ENCODE peak calls at places on chromosomes 6 and 20, in four cellular contexts. B is K562, I is HepG2, F is WTC11. V is an unnamed sample.

GRCh38 chr20:6637160-6637579 is 130.3 kb upstream of the BMP2 start:
- DNase-seq in F (no peak), B (no peak), I (no peak), V (no peak)

GRCh38 chr6:157298325-157298724 is 25.0 kb downstream of the TMEM242 start:
- DNase-seq in B (no peak), F (no peak), I (no peak), V (no peak)

GRCh38 chr20:39216195-39216594 is 254.1 kb downstream of the DHX35 start:
- DNase-seq in F (no peak), I (no peak), B (no peak), V (no peak)

GRCh38 chr6:43946641-43947363 is 176.8 kb downstream of the VEGFA start:
- DNase-seq in I (no peak), F (no peak), B (peak; percentile 68), V (no peak)

GRCh38 chr6:137303436-137303835 is 84.3 kb upstream of the IFNGR1 start:
- DNase-seq in B (no peak), I (no peak), F (no peak), V (no peak)

GRCh38 chr6:27280064-27280539 is 32.0 kb downstream of the POM121L2 start:
- DNase-seq in F (peak; percentile 67), I (peak; percentile 65), B (peak; percentile 68), V (peak; percentile 46)

GRCh38 chr6:38937839-38938613 is 110.6 kb upstream of the GLP1R start:
- DNase-seq in B (no peak), F (no peak), I (no peak), V (no peak)

GRCh38 chr6:15506066-15506465 is 156.8 kb downstream of the DTNBP1 start:
- DNase-seq in F (no peak), B (no peak), I (no peak), V (no peak)

GRCh38 chr6:158596861-158597260 is 37.0 kb downstream of the TMEM181 start:
- DNase-seq in I (no peak), B (no peak), F (no peak), V (no peak)

GRCh38 chr6:137982418-137983189 is 115.5 kb downstream of the TNFAIP3 start:
- DNase-seq in F (no peak), B (peak; percentile 29), I (no peak), V (no peak)

GRCh38 chr6:32086661-32087573 is 22.2 kb downstream of the TNXB start:
- DNase-seq in I (peak; percentile 27), F (no peak), B (no peak), V (no peak)

GRCh38 chr20:57652865-57653545 is 32.8 kb upstream of the ZBP1 start:
- DNase-seq in B (no peak), I (no peak), F (no peak), V (no peak)

DNA sequence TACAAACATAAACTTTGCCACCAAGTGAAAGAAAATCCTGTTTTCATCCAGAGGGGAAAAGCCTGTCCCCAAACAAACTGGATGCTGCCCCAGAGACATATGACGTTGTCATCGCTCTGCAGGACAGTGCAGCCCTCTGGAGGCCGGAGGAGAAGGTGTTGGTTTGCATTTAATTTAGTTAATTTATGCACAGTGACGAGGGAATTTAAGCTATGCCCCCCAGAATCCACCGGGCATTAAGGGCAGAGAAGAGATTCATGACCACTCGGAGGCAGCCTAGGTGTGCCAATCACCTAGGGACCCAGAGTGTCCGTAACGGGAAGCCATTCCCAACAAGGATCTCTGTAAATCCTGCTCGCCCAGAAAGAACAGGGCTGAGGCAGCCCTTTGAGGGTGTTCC is 45.1 kb downstream of the NINL start:
- DNase-seq in F (peak; percentile 52), B (no peak), I (no peak), V (no peak)
- TF ChIP-seq ELF4 in F (no peak), B (no peak), I (no peak), V (no peak)

DNA sequence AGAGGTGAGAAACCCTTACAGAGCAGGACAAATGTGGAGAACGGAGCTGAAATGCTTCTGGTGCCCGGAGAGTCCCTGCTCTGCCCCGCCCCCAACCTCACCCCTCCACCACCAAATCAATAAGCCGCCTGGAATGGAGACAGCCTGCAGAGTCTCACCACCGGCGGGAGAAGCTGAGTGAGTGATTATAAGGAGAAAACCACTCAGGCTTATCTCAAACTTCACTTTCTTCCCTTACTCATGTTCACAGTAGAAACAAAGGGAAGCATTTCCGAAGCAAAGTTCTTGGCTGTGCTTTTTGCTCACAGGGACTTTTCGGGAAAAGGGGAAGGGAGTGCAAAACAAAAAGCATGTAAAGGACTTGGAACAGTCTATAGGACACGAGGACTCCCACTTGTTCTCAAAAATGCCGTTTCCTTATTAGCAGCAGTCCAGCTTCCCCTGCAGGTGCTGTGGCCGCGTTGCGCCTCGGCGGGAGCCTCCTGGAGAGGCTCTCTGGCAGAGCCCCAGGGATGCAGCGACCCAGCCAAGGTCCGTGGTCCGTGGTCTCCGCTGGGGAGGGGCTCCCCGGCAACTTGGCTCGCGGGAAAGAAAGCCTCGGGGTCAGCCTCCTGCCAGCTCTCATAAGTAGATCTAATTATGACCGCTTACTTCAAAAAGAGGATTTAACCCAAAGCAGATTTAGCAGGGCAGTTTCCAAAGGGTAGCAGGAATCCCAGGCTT is 64.8 kb upstream of the TMEM30A start:
- DNase-seq in B (peak; percentile 14), I (no peak), F (peak; percentile 55), V (peak; percentile 61)
- TF ChIP-seq SP1 in B (no peak), I (no peak), F (no peak), V (no peak)

DNA sequence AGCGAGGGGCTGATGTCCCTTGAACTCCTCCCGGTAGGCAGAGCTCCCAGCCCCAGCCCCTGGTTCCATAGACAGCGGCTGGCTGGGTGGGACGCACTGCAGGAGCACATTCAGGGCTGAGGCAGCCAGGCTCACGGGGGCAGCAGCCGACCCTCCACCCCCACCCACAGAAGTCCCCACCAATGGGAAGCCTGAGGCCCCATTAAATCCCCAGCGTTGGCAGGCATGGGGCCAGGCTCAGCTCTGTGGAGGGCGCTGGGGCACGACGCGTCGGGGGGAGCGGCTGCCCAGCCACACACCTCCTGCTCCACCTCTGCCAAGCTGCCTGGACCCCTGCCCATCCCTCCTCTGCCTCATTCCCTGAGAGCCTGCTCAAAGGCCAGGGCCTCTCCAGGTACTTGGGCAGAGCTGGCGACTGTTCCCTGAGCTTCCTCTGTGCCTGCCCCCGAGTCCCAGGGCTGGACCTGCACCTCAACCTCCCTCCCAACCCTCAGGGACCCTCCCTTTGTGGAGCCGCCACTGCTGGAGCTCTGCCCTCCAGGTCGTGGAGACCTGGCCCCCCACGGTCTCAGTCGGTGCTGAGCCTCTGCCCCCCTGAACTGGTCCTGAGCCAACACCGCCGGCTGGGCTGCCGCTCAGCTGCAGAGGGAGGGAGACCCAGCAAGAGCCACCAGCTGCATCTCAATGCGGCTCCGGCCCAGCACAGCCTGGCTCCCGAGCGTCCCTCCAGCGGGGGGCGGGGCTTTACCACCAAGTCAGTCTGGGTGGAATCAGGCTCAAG is 9.1 kb downstream of the CHRNA4 start:
- DNase-seq in B (no peak), I (no peak), F (peak; percentile 79), V (no peak)
- TF ChIP-seq ELF4 in B (no peak), I (no peak), F (no peak), V (no peak)

GRCh38 chr6:170162011-170162770 is 128.7 kb downstream of the DLL1 start:
- DNase-seq in I (no peak), B (no peak), F (no peak), V (no peak)

GRCh38 chr6:170162771-170163404 is 128.0 kb downstream of the DLL1 start:
- DNase-seq in F (no peak), B (no peak), I (no peak), V (no peak)

GRCh38 chr6:170160031-170160627 is 130.7 kb downstream of the DLL1 start:
- DNase-seq in F (peak; percentile 44), B (peak; percentile 79), I (no peak), V (peak; percentile 52)

GRCh38 chr6:170159040-170159965 is 131.6 kb downstream of the DLL1 start:
- DNase-seq in F (no peak), B (no peak), I (no peak), V (no peak)

GRCh38 chr6:170160628-170161611 is 130.0 kb downstream of the DLL1 start:
- DNase-seq in B (no peak), I (no peak), F (no peak), V (no peak)
- TF ChIP-seq SP1 in B (no peak), I (peak; percentile 7), F (peak; percentile 61), V (no peak)

DNA sequence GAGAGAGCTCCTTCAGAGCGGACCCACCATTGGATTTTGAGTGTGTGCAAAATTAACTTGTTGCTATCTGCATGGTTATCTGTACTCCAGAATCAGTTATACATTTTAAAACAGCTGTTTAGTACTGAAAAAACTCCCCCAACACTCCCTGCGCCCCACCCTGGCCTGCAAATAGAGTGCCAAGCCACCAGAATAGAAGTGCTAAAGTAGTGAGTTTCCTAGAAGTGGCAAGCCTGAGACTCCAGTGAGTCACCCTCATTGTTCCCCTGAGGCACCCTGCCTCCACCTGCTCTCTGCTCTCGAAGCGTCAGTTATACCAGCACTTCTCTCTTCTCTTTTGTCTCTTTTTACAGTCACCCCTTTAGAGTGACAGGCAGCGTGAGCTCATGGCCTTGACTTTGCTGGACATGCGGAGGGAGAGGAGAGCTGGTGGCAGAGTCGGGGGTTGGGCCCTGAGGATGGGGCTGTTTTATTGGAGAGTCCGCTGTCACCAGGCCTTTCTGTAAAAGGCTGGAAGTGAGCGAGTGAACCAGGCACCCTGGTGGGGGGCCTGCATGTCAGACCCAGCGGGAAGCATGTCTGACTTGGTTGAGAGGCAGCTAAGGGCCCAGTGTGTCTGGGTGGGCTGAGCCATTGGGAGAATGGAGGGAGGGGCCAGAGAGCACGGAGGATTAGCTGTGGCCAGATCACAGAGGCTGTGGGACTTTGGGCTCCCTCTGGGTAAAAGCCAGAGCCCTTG is 10.4 kb downstream of the IGF2R start:
- DNase-seq in B (no peak), I (peak; percentile 82), F (no peak), V (no peak)
- TF ChIP-seq ELF4 in B (no peak), I (no peak), F (no peak), V (no peak)

GRCh38 chr20:36344517-36345132 is 38.5 kb downstream of the DLGAP4 start:
- DNase-seq in B (peak; percentile 79), F (peak; percentile 85), I (peak; percentile 59), V (peak; percentile 63)
- TF ChIP-seq SP1 in B (no peak), F (no peak), I (no peak), V (no peak)

GRCh38 chr20:24782801-24783630 is 166.1 kb upstream of the CST7 start:
- DNase-seq in F (peak; percentile 45), B (no peak), I (peak; percentile 24), V (no peak)
- TF ChIP-seq ELF4 in F (no peak), B (no peak), I (no peak), V (no peak)

GRCh38 chr20:53678990-53679596 is 85.5 kb upstream of the ZNF217 start:
- DNase-seq in I (peak; percentile 35), B (no peak), F (no peak), V (no peak)

GRCh38 chr20:53676987-53677386 is 83.3 kb upstream of the ZNF217 start:
- DNase-seq in F (no peak), I (no peak), B (no peak), V (no peak)

GRCh38 chr20:53678315-53678989 is 84.8 kb upstream of the ZNF217 start:
- DNase-seq in B (no peak), I (no peak), F (no peak), V (no peak)

GRCh38 chr20:53676519-53676822 is 82.8 kb upstream of the ZNF217 start:
- DNase-seq in I (no peak), F (no peak), B (no peak), V (no peak)

GRCh38 chr20:53677447-53678314 is 84.0 kb upstream of the ZNF217 start:
- DNase-seq in B (peak; percentile 53), F (peak; percentile 35), I (peak; percentile 92), V (peak; percentile 27)
- TF ChIP-seq SP1 in B (no peak), F (no peak), I (peak; percentile 23), V (no peak)

V was measured in HEK293T.